ENCODE peak calls at places on chromosome 22, in nine cellular contexts. One of them, this sample, is unnamed.

GRCh38 chr22:22520020-22520656 is at the start of gene ZNF280A:
- DNase-seq in HCT116: peak
- DNase-seq in heart left ventricle: no peak
- DNase-seq in endothelial cell: no peak
- DNase-seq in fibroblast of lung: no peak
- DNase-seq in Peyer's patch: no peak
- DNase-seq in H9: peak
- DNase-seq in IMR-90: no peak
- DNase-seq in AG04450: no peak
- DNase-seq in this sample: no peak

GRCh38 chr22:30370681-30371080 is 13.9 kb downstream of the CCDC157 start:
- DNase-seq in IMR-90: no peak
- DNase-seq in HCT116: no peak
- DNase-seq in AG04450: no peak
- DNase-seq in heart left ventricle: no peak
- DNase-seq in H9: no peak
- DNase-seq in endothelial cell: no peak
- DNase-seq in Peyer's patch: no peak
- DNase-seq in fibroblast of lung: no peak
- DNase-seq in this sample: no peak

GRCh38 chr22:37739000-37739399 is 42.2 kb downstream of the TRIOBP start:
- DNase-seq in H9: no peak
- DNase-seq in AG04450: peak
- DNase-seq in fibroblast of lung: peak
- DNase-seq in IMR-90: peak
- DNase-seq in HCT116: no peak
- DNase-seq in heart left ventricle: peak
- DNase-seq in Peyer's patch: peak
- DNase-seq in endothelial cell: no peak
- DNase-seq in this sample: no peak

GRCh38 chr22:37326726-37327125 is 44.4 kb downstream of the CYTH4 start:
- DNase-seq in Peyer's patch: no peak
- DNase-seq in H9: no peak
- DNase-seq in HCT116: no peak
- DNase-seq in AG04450: no peak
- DNase-seq in endothelial cell: no peak
- DNase-seq in IMR-90: no peak
- DNase-seq in heart left ventricle: no peak
- DNase-seq in fibroblast of lung: no peak
- DNase-seq in this sample: no peak

GRCh38 chr22:31139066-31139465 is 1.2 kb downstream of the PLA2G3 start:
- DNase-seq in fibroblast of lung: no peak
- DNase-seq in HCT116: no peak
- DNase-seq in endothelial cell: no peak
- DNase-seq in H9: no peak
- DNase-seq in IMR-90: no peak
- DNase-seq in heart left ventricle: no peak
- DNase-seq in AG04450: no peak
- DNase-seq in Peyer's patch: no peak
- DNase-seq in this sample: no peak

GRCh38 chr22:45586651-45587405 is 84.1 kb downstream of the FBLN1 start:
- DNase-seq in IMR-90: no peak
- DNase-seq in Peyer's patch: no peak
- DNase-seq in endothelial cell: no peak
- DNase-seq in AG04450: no peak
- DNase-seq in HCT116: no peak
- DNase-seq in H9: no peak
- DNase-seq in fibroblast of lung: no peak
- DNase-seq in heart left ventricle: no peak
- DNase-seq in this sample: no peak

GRCh38 chr22:25497269-25497668 is 67.2 kb upstream of the GRK3 start:
- DNase-seq in H9: no peak
- DNase-seq in AG04450: no peak
- DNase-seq in IMR-90: peak
- DNase-seq in Peyer's patch: no peak
- DNase-seq in fibroblast of lung: no peak
- DNase-seq in endothelial cell: no peak
- DNase-seq in HCT116: no peak
- DNase-seq in heart left ventricle: no peak
- DNase-seq in this sample: no peak

GRCh38 chr22:30781271-30781875 is 86.7 kb downstream of the OSBP2 start:
- DNase-seq in heart left ventricle: no peak
- DNase-seq in IMR-90: peak
- DNase-seq in AG04450: no peak
- DNase-seq in endothelial cell: no peak
- DNase-seq in H9: no peak
- DNase-seq in Peyer's patch: no peak
- DNase-seq in fibroblast of lung: no peak
- DNase-seq in HCT116: no peak
- DNase-seq in this sample: no peak

GRCh38 chr22:39284142-39284980 is 35.1 kb downstream of the RPL3 start:
- DNase-seq in Peyer's patch: no peak
- DNase-seq in endothelial cell: no peak
- DNase-seq in H9: no peak
- DNase-seq in fibroblast of lung: no peak
- DNase-seq in HCT116: no peak
- DNase-seq in IMR-90: no peak
- DNase-seq in AG04450: no peak
- DNase-seq in heart left ventricle: no peak
- DNase-seq in this sample: no peak

GRCh38 chr22:28838971-28839370 is 38.6 kb upstream of the XBP1 start:
- DNase-seq in heart left ventricle: no peak
- DNase-seq in IMR-90: no peak
- DNase-seq in fibroblast of lung: no peak
- DNase-seq in endothelial cell: no peak
- DNase-seq in AG04450: no peak
- DNase-seq in Peyer's patch: no peak
- DNase-seq in H9: no peak
- DNase-seq in HCT116: no peak
- DNase-seq in this sample: no peak

GRCh38 chr22:43526117-43526655 is 114.4 kb downstream of the MPPED1 start:
- DNase-seq in H9: no peak
- DNase-seq in endothelial cell: no peak
- DNase-seq in AG04450: no peak
- DNase-seq in heart left ventricle: no peak
- DNase-seq in IMR-90: no peak
- DNase-seq in fibroblast of lung: no peak
- DNase-seq in HCT116: no peak
- DNase-seq in Peyer's patch: no peak
- DNase-seq in this sample: no peak
- TF ChIP-seq CTCF in H9: no peak
- TF ChIP-seq CTCF in endothelial cell: no peak
- TF ChIP-seq CTCF in AG04450: no peak
- TF ChIP-seq CTCF in heart left ventricle: no peak
- TF ChIP-seq CTCF in IMR-90: no peak
- TF ChIP-seq CTCF in fibroblast of lung: no peak
- TF ChIP-seq CTCF in HCT116: no peak
- TF ChIP-seq CTCF in Peyer's patch: no peak
- TF ChIP-seq CTCF in this sample: no peak

GRCh38 chr22:48309115-48309705 is 1518.5 kb downstream of the BRD1 start:
- DNase-seq in Peyer's patch: no peak
- DNase-seq in heart left ventricle: no peak
- DNase-seq in HCT116: no peak
- DNase-seq in H9: no peak
- DNase-seq in AG04450: no peak
- DNase-seq in endothelial cell: no peak
- DNase-seq in IMR-90: no peak
- DNase-seq in fibroblast of lung: no peak
- DNase-seq in this sample: no peak
- TF ChIP-seq CTCF in Peyer's patch: no peak
- TF ChIP-seq CTCF in heart left ventricle: no peak
- TF ChIP-seq CTCF in HCT116: no peak
- TF ChIP-seq CTCF in H9: no peak
- TF ChIP-seq CTCF in AG04450: no peak
- TF ChIP-seq CTCF in endothelial cell: no peak
- TF ChIP-seq CTCF in IMR-90: no peak
- TF ChIP-seq CTCF in fibroblast of lung: no peak
- TF ChIP-seq CTCF in this sample: no peak

GRCh38 chr22:17792289-17792688 is 18.0 kb upstream of the BID start:
- DNase-seq in endothelial cell: no peak
- DNase-seq in IMR-90: no peak
- DNase-seq in H9: peak
- DNase-seq in fibroblast of lung: no peak
- DNase-seq in Peyer's patch: no peak
- DNase-seq in HCT116: no peak
- DNase-seq in heart left ventricle: no peak
- DNase-seq in AG04450: no peak
- DNase-seq in this sample: no peak
- TF ChIP-seq CTCF in endothelial cell: no peak
- TF ChIP-seq CTCF in IMR-90: no peak
- TF ChIP-seq CTCF in H9: peak
- TF ChIP-seq CTCF in fibroblast of lung: no peak
- TF ChIP-seq CTCF in Peyer's patch: no peak
- TF ChIP-seq CTCF in HCT116: no peak
- TF ChIP-seq CTCF in heart left ventricle: no peak
- TF ChIP-seq CTCF in AG04450: no peak
- TF ChIP-seq CTCF in this sample: no peak

GRCh38 chr22:20858615-20859416 is at the start of the genes PI4KA and SNAP29:
- DNase-seq in Peyer's patch: peak
- DNase-seq in IMR-90: peak
- DNase-seq in heart left ventricle: peak
- DNase-seq in HCT116: peak
- DNase-seq in H9: peak
- DNase-seq in fibroblast of lung: peak
- DNase-seq in endothelial cell: peak
- DNase-seq in AG04450: peak
- DNase-seq in this sample: peak
- TF ChIP-seq CTCF in Peyer's patch: no peak
- TF ChIP-seq CTCF in IMR-90: no peak
- TF ChIP-seq CTCF in heart left ventricle: no peak
- TF ChIP-seq CTCF in HCT116: no peak
- TF ChIP-seq CTCF in H9: no peak
- TF ChIP-seq CTCF in fibroblast of lung: no peak
- TF ChIP-seq CTCF in endothelial cell: no peak
- TF ChIP-seq CTCF in AG04450: no peak
- TF ChIP-seq CTCF in this sample: no peak

This sample was measured in mesothelial cell of epicardium.